ENCODE peak calls at places on chromosomes 13 and 19, in five cellular contexts. One of them, this sample, is unnamed.

GRCh38 chr19:3042545-3043267 is 13.6 kb upstream of the TLE2 start:
- DNase-seq in tibial artery: no peak
- DNase-seq in CD8-positive, alpha-beta memory T cell: no peak
- DNase-seq in cardiac muscle cell: no peak
- DNase-seq in ovary: no peak
- DNase-seq in this sample: no peak

GRCh38 chr13:46386426-46386995 is 541 bp downstream of the RUBCNL start:
- DNase-seq in cardiac muscle cell: no peak
- DNase-seq in CD8-positive, alpha-beta memory T cell: no peak
- DNase-seq in ovary: no peak
- DNase-seq in tibial artery: no peak
- DNase-seq in this sample: no peak

GRCh38 chr13:99012539-99012938 is 34.7 kb upstream of the DOCK9 start:
- DNase-seq in tibial artery: no peak
- DNase-seq in cardiac muscle cell: no peak
- DNase-seq in CD8-positive, alpha-beta memory T cell: no peak
- DNase-seq in ovary: no peak
- DNase-seq in this sample: no peak

GRCh38 chr13:95295026-95295425 is 6.2 kb downstream of the ABCC4 start:
- DNase-seq in CD8-positive, alpha-beta memory T cell: no peak
- DNase-seq in cardiac muscle cell: no peak
- DNase-seq in tibial artery: no peak
- DNase-seq in ovary: no peak
- DNase-seq in this sample: no peak

GRCh38 chr19:19997656-19998268 is 41.5 kb downstream of the ZNF682 start:
- DNase-seq in tibial artery: no peak
- DNase-seq in ovary: no peak
- DNase-seq in cardiac muscle cell: no peak
- DNase-seq in CD8-positive, alpha-beta memory T cell: peak; percentile 16
- DNase-seq in this sample: peak; percentile 45

GRCh38 chr19:52336976-52337375 is 933 bp downstream of the ZNF610 start:
- DNase-seq in cardiac muscle cell: peak; percentile 17
- DNase-seq in CD8-positive, alpha-beta memory T cell: no peak
- DNase-seq in tibial artery: no peak
- DNase-seq in ovary: no peak
- DNase-seq in this sample: no peak

GRCh38 chr19:47226426-47227346 is 4.3 kb downstream of the BBC3 start:
- DNase-seq in CD8-positive, alpha-beta memory T cell: peak; percentile 32
- DNase-seq in ovary: peak; percentile 75
- DNase-seq in cardiac muscle cell: peak; percentile 80
- DNase-seq in tibial artery: peak; percentile 91
- DNase-seq in this sample: no peak

GRCh38 chr19:46559203-46559602 is 41.9 kb upstream of the CALM3 start:
- DNase-seq in tibial artery: no peak
- DNase-seq in CD8-positive, alpha-beta memory T cell: no peak
- DNase-seq in ovary: no peak
- DNase-seq in cardiac muscle cell: no peak
- DNase-seq in this sample: no peak

GRCh38 chr19:17579523-17580244 is 24.2 kb downstream of the COLGALT1 start:
- DNase-seq in ovary: peak; percentile 68
- DNase-seq in cardiac muscle cell: peak; percentile 67
- DNase-seq in CD8-positive, alpha-beta memory T cell: no peak
- DNase-seq in tibial artery: peak; percentile 51
- DNase-seq in this sample: no peak

GRCh38 chr13:106753241-106753640 is 185.3 kb upstream of the ARGLU1 start:
- DNase-seq in ovary: no peak
- DNase-seq in CD8-positive, alpha-beta memory T cell: no peak
- DNase-seq in cardiac muscle cell: no peak
- DNase-seq in tibial artery: peak; percentile 26
- DNase-seq in this sample: no peak

GRCh38 chr13:36026556-36026955 is 104.6 kb downstream of the DCLK1 start:
- DNase-seq in ovary: no peak
- DNase-seq in cardiac muscle cell: no peak
- DNase-seq in CD8-positive, alpha-beta memory T cell: no peak
- DNase-seq in tibial artery: no peak
- DNase-seq in this sample: no peak

GRCh38 chr19:18304496-18305312 is 18.2 kb downstream of the LSM4 start:
- DNase-seq in CD8-positive, alpha-beta memory T cell: peak; percentile 76
- DNase-seq in ovary: peak; percentile 91
- DNase-seq in cardiac muscle cell: peak; percentile 89
- DNase-seq in tibial artery: peak; percentile 92
- DNase-seq in this sample: peak; percentile 83

GRCh38 chr13:109393045-109393444 is 393.3 kb downstream of the IRS2 start:
- DNase-seq in tibial artery: no peak
- DNase-seq in cardiac muscle cell: no peak
- DNase-seq in CD8-positive, alpha-beta memory T cell: no peak
- DNase-seq in ovary: no peak
- DNase-seq in this sample: no peak

GRCh38 chr13:94335786-94336357 is 143.6 kb downstream of the DCT start:
- DNase-seq in CD8-positive, alpha-beta memory T cell: no peak
- DNase-seq in ovary: no peak
- DNase-seq in tibial artery: no peak
- DNase-seq in cardiac muscle cell: no peak
- DNase-seq in this sample: no peak

GRCh38 chr13:39810091-39810877 is 154.8 kb downstream of the COG6 start:
- DNase-seq in CD8-positive, alpha-beta memory T cell: no peak
- DNase-seq in cardiac muscle cell: peak; percentile 19
- DNase-seq in tibial artery: no peak
- DNase-seq in ovary: no peak
- DNase-seq in this sample: no peak

GRCh38 chr19:489418-490196 is 6.7 kb upstream of the MADCAM1 start:
- DNase-seq in cardiac muscle cell: peak; percentile 42
- DNase-seq in CD8-positive, alpha-beta memory T cell: no peak
- DNase-seq in ovary: peak; percentile 46
- DNase-seq in tibial artery: no peak
- DNase-seq in this sample: no peak

GRCh38 chr13:78993792-78994191 is 334.8 kb upstream of the OBI1 start:
- DNase-seq in ovary: no peak
- DNase-seq in cardiac muscle cell: no peak
- DNase-seq in CD8-positive, alpha-beta memory T cell: no peak
- DNase-seq in tibial artery: no peak
- DNase-seq in this sample: no peak

GRCh38 chr19:3381701-3382372 is 15.5 kb downstream of the NFIC start:
- DNase-seq in ovary: peak; percentile 82
- DNase-seq in cardiac muscle cell: no peak
- DNase-seq in tibial artery: no peak
- DNase-seq in CD8-positive, alpha-beta memory T cell: no peak
- DNase-seq in this sample: no peak

GRCh38 chr13:59666504-59666903 is 497.2 kb downstream of the DIAPH3 start:
- DNase-seq in CD8-positive, alpha-beta memory T cell: no peak
- DNase-seq in tibial artery: no peak
- DNase-seq in ovary: no peak
- DNase-seq in cardiac muscle cell: peak; percentile 58
- DNase-seq in this sample: no peak

GRCh38 chr13:29948246-29948645 is 97.8 kb upstream of the UBL3 start:
- DNase-seq in cardiac muscle cell: no peak
- DNase-seq in CD8-positive, alpha-beta memory T cell: no peak
- DNase-seq in ovary: no peak
- DNase-seq in tibial artery: no peak
- DNase-seq in this sample: no peak

GRCh38 chr19:35869327-35870123 is 1.2 kb downstream of the APLP1 start:
- DNase-seq in tibial artery: peak; percentile 38
- DNase-seq in ovary: peak; percentile 38
- DNase-seq in CD8-positive, alpha-beta memory T cell: peak; percentile 72
- DNase-seq in cardiac muscle cell: peak; percentile 73
- DNase-seq in this sample: peak; percentile 75
- H3K27me3 ChIP-seq in tibial artery: peaks cover 7% of the 10 kb centered on the region
- H3K27me3 ChIP-seq in ovary: no peaks in the 10 kb centered on the region
- H3K27me3 ChIP-seq in CD8-positive, alpha-beta memory T cell: peaks cover 30% of the 10 kb centered on the region
- H3K27me3 ChIP-seq in cardiac muscle cell: no peaks in the 10 kb centered on the region
- H3K27me3 ChIP-seq in this sample: peaks cover 42% of the 10 kb centered on the region

DNA sequence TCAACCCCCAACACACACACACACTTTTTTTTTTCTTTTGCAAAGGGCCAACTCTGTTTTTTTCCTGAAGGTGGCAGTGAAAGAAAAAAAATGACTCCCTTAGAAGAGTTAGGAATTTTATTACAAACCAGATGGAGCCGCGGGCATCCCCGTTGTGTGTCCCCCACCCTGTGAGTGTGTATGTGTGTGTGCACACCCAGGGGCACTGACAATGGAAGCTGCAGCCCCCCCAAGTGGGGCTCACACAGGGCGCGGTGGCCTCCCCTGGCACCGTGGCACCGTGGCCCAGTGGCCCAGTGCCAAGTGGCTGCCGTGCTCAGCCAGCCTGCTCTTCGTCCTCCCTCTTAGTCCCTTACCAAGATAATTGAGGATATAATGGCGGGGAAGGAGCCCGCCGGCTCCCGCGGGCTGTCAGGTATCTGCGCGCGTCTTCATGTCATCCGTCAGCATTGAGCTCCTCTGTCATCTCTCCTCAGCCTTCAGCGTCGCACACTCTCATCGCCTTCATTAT is 314.1 kb downstream of the ZNF536 start:
- DNase-seq in cardiac muscle cell: peak; percentile 12
- DNase-seq in ovary: no peak
- DNase-seq in CD8-positive, alpha-beta memory T cell: no peak
- DNase-seq in tibial artery: no peak
- DNase-seq in this sample: no peak
- H3K27ac ChIP-seq in cardiac muscle cell: no peak overlapping the region
- H3K27ac ChIP-seq in ovary: no peak overlapping the region
- H3K27ac ChIP-seq in CD8-positive, alpha-beta memory T cell: no peak overlapping the region
- H3K27ac ChIP-seq in tibial artery: no peak overlapping the region
- H3K27ac ChIP-seq in this sample: no peak overlapping the region

DNA sequence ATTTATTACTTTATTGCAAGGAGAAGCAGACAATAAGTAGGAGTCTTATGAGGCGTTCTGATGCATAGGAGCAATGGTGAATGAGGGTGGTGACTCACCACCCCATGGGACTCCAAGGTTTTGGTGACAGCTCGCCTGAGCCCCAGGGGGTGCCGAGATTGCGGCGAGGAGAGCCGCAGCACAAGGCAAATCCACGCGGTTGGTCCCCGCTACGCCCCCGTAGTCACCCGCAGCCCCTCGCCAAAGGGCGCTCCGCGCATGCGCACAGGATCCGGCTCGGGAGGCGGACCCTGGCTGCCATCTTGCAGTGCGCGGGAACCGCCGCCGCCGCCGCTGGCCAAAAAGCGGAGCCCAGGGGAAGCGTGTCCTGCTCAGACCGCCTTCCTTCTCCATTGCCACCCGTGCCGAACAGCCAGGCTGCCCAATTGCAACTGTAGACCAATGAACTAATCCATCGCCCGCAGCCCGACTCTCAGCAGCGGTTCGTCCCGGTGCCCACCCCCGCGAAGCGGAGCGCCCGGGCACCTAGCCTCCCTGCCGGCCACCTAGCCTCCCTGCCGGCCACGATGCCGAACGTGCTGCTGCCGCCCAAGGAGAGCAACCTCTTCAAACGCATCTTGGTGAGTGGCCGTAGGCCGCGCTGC is at the start of gene NAA16:
- DNase-seq in cardiac muscle cell: peak; percentile 93
- DNase-seq in CD8-positive, alpha-beta memory T cell: peak; percentile 90
- DNase-seq in ovary: peak; percentile 91
- DNase-seq in tibial artery: peak; percentile 87
- DNase-seq in this sample: peak; percentile 94
- H3K27me3 ChIP-seq in cardiac muscle cell: no peaks in the 10 kb centered on the region
- H3K27me3 ChIP-seq in CD8-positive, alpha-beta memory T cell: no peaks in the 10 kb centered on the region
- H3K27me3 ChIP-seq in ovary: no peaks in the 10 kb centered on the region
- H3K27me3 ChIP-seq in tibial artery: no peaks in the 10 kb centered on the region
- H3K27me3 ChIP-seq in this sample: no peaks in the 10 kb centered on the region

GRCh38 chr19:42196011-42197001 is 21.2 kb downstream of the DEDD2 start:
- DNase-seq in CD8-positive, alpha-beta memory T cell: no peak
- DNase-seq in cardiac muscle cell: no peak
- DNase-seq in ovary: no peak
- DNase-seq in tibial artery: no peak
- DNase-seq in this sample: no peak

GRCh38 chr19:42193706-42194105 is 23.8 kb downstream of the DEDD2 start:
- DNase-seq in CD8-positive, alpha-beta memory T cell: no peak
- DNase-seq in ovary: no peak
- DNase-seq in tibial artery: no peak
- DNase-seq in cardiac muscle cell: peak; percentile 81
- DNase-seq in this sample: no peak

GRCh38 chr19:42191855-42192254 is 25.6 kb downstream of the DEDD2 start:
- DNase-seq in CD8-positive, alpha-beta memory T cell: no peak
- DNase-seq in ovary: no peak
- DNase-seq in tibial artery: no peak
- DNase-seq in cardiac muscle cell: peak; percentile 45
- DNase-seq in this sample: no peak

GRCh38 chr19:42197375-42197817 is 20.1 kb downstream of the DEDD2 start:
- DNase-seq in cardiac muscle cell: no peak
- DNase-seq in CD8-positive, alpha-beta memory T cell: no peak
- DNase-seq in ovary: no peak
- DNase-seq in tibial artery: no peak
- DNase-seq in this sample: no peak

GRCh38 chr19:42193294-42193693 is 24.2 kb downstream of the DEDD2 start:
- DNase-seq in cardiac muscle cell: no peak
- DNase-seq in ovary: no peak
- DNase-seq in tibial artery: no peak
- DNase-seq in CD8-positive, alpha-beta memory T cell: no peak
- DNase-seq in this sample: no peak
- H3K27ac ChIP-seq in cardiac muscle cell: no peak overlapping the region
- H3K27ac ChIP-seq in ovary: no peak overlapping the region
- H3K27ac ChIP-seq in tibial artery: no peak overlapping the region
- H3K27ac ChIP-seq in CD8-positive, alpha-beta memory T cell: no peak overlapping the region
- H3K27ac ChIP-seq in this sample: no peak overlapping the region

DNA sequence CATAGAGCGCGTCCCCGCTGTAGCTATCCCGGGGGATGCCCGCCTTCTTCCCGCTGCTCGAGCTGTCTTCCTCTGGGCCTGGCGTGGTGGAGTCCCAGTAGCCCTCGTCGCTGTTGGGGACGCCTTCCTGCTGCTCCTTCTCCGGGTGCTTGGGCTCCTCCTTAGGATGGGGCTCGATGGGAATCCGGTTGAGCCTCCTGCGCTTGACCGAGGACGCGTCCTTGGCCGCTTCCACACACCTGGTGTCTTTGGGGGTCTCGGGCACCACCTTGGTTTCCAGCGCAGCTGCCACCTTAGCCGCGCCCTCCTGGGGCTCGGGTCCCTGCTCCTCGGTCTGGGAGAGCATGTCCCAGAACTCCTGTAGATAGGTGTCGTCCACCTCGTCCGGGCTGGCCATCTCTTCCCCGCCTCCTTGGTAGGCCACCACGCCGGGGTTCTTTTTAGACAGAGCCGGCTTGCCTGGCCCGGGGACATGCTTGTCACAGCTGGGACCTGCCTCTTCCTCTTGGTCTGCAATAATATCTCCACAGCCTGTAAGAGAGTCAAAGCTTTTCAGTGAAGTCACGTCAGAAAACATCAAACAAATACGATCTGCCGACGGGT is 2.0 kb downstream of the AMER2 start:
- DNase-seq in tibial artery: no peak
- DNase-seq in cardiac muscle cell: no peak
- DNase-seq in ovary: no peak
- DNase-seq in CD8-positive, alpha-beta memory T cell: no peak
- DNase-seq in this sample: no peak
- H3K27me3 ChIP-seq in tibial artery: peaks cover 44% of the 10 kb centered on the region
- H3K27me3 ChIP-seq in cardiac muscle cell: peaks cover 74% of the 10 kb centered on the region
- H3K27me3 ChIP-seq in ovary: no peaks in the 10 kb centered on the region
- H3K27me3 ChIP-seq in CD8-positive, alpha-beta memory T cell: peaks cover 10% of the 10 kb centered on the region
- H3K27me3 ChIP-seq in this sample: peaks cover 41% of the 10 kb centered on the region

This sample was measured in CD4-positive, alpha-beta T cell.